ENCODE peak calls at places on chromosomes 7 and 10, in nine cellular contexts. One of them, this sample, is unnamed.

GRCh38 chr7:75776295-75776971 is 4.4 kb upstream of the CCL26 start:
- DNase-seq in H1: no peak
- DNase-seq in mammary epithelial cell: peak
- DNase-seq in hepatocyte: no peak
- DNase-seq in right lobe of liver: no peak
- DNase-seq in fibroblast of lung: peak
- DNase-seq in AG09309: peak
- DNase-seq in colonic mucosa: no peak
- DNase-seq in AG04449: peak
- DNase-seq in this sample: no peak

GRCh38 chr10:30763933-30764332 is 134.4 kb upstream of the LYZL2 start:
- DNase-seq in H1: no peak
- DNase-seq in mammary epithelial cell: no peak
- DNase-seq in hepatocyte: no peak
- DNase-seq in right lobe of liver: no peak
- DNase-seq in fibroblast of lung: no peak
- DNase-seq in AG09309: no peak
- DNase-seq in colonic mucosa: no peak
- DNase-seq in AG04449: no peak
- DNase-seq in this sample: no peak

GRCh38 chr10:94963901-94964300 is 25.4 kb downstream of the CYP2C9 start:
- DNase-seq in H1: peak
- DNase-seq in mammary epithelial cell: peak
- DNase-seq in hepatocyte: peak
- DNase-seq in right lobe of liver: no peak
- DNase-seq in fibroblast of lung: peak
- DNase-seq in AG09309: no peak
- DNase-seq in colonic mucosa: peak
- DNase-seq in AG04449: no peak
- DNase-seq in this sample: no peak

GRCh38 chr10:89158446-89158845 is 48.7 kb downstream of the CH25H start:
- DNase-seq in H1: no peak
- DNase-seq in mammary epithelial cell: peak
- DNase-seq in hepatocyte: no peak
- DNase-seq in right lobe of liver: no peak
- DNase-seq in fibroblast of lung: peak
- DNase-seq in AG09309: peak
- DNase-seq in colonic mucosa: no peak
- DNase-seq in AG04449: peak
- DNase-seq in this sample: no peak

GRCh38 chr7:108132551-108133265 is 2.5 kb upstream of the LAMB4 start:
- DNase-seq in H1: no peak
- DNase-seq in mammary epithelial cell: peak
- DNase-seq in hepatocyte: no peak
- DNase-seq in right lobe of liver: no peak
- DNase-seq in fibroblast of lung: peak
- DNase-seq in AG09309: no peak
- DNase-seq in colonic mucosa: no peak
- DNase-seq in AG04449: no peak
- DNase-seq in this sample: no peak

GRCh38 chr7:41333506-41333905 is 369.4 kb downstream of the INHBA start:
- DNase-seq in H1: no peak
- DNase-seq in mammary epithelial cell: no peak
- DNase-seq in hepatocyte: no peak
- DNase-seq in right lobe of liver: no peak
- DNase-seq in fibroblast of lung: peak
- DNase-seq in AG09309: no peak
- DNase-seq in colonic mucosa: no peak
- DNase-seq in AG04449: peak
- DNase-seq in this sample: no peak

GRCh38 chr7:149717481-149717880 is 55.9 kb downstream of the ZNF467 start:
- DNase-seq in H1: no peak
- DNase-seq in mammary epithelial cell: no peak
- DNase-seq in hepatocyte: no peak
- DNase-seq in right lobe of liver: no peak
- DNase-seq in fibroblast of lung: no peak
- DNase-seq in AG09309: no peak
- DNase-seq in colonic mucosa: no peak
- DNase-seq in AG04449: no peak
- DNase-seq in this sample: no peak

GRCh38 chr10:53536322-53536721 is 763.7 kb upstream of the MBL2 start:
- DNase-seq in H1: no peak
- DNase-seq in mammary epithelial cell: peak
- DNase-seq in hepatocyte: no peak
- DNase-seq in right lobe of liver: no peak
- DNase-seq in fibroblast of lung: no peak
- DNase-seq in AG09309: no peak
- DNase-seq in colonic mucosa: no peak
- DNase-seq in AG04449: no peak
- DNase-seq in this sample: no peak

GRCh38 chr10:61830846-61831273 is 70.6 kb upstream of the ARID5B start:
- DNase-seq in H1: no peak
- DNase-seq in mammary epithelial cell: no peak
- DNase-seq in hepatocyte: no peak
- DNase-seq in right lobe of liver: no peak
- DNase-seq in fibroblast of lung: no peak
- DNase-seq in AG09309: no peak
- DNase-seq in colonic mucosa: no peak
- DNase-seq in AG04449: no peak
- DNase-seq in this sample: no peak

GRCh38 chr10:118365702-118366101 is 23.6 kb upstream of the FAM204A start:
- DNase-seq in H1: no peak
- DNase-seq in mammary epithelial cell: no peak
- DNase-seq in hepatocyte: no peak
- DNase-seq in right lobe of liver: no peak
- DNase-seq in fibroblast of lung: no peak
- DNase-seq in AG09309: no peak
- DNase-seq in colonic mucosa: no peak
- DNase-seq in AG04449: no peak
- DNase-seq in this sample: no peak

GRCh38 chr10:8180756-8181155 is 126.3 kb downstream of the GATA3 start:
- DNase-seq in H1: no peak
- DNase-seq in mammary epithelial cell: no peak
- DNase-seq in hepatocyte: no peak
- DNase-seq in right lobe of liver: no peak
- DNase-seq in fibroblast of lung: no peak
- DNase-seq in AG09309: no peak
- DNase-seq in colonic mucosa: no peak
- DNase-seq in AG04449: no peak
- DNase-seq in this sample: no peak

GRCh38 chr7:150405584-150406310 is 26.6 kb downstream of the ZNF775 start:
- DNase-seq in H1: no peak
- DNase-seq in mammary epithelial cell: no peak
- DNase-seq in hepatocyte: peak
- DNase-seq in right lobe of liver: no peak
- DNase-seq in fibroblast of lung: no peak
- DNase-seq in AG09309: no peak
- DNase-seq in colonic mucosa: peak
- DNase-seq in AG04449: no peak
- DNase-seq in this sample: peak

GRCh38 chr7:7779888-7780287 is 61.5 kb upstream of the RPA3 start:
- DNase-seq in H1: no peak
- DNase-seq in mammary epithelial cell: no peak
- DNase-seq in hepatocyte: no peak
- DNase-seq in right lobe of liver: no peak
- DNase-seq in fibroblast of lung: no peak
- DNase-seq in AG09309: no peak
- DNase-seq in colonic mucosa: no peak
- DNase-seq in AG04449: no peak
- DNase-seq in this sample: no peak

GRCh38 chr10:116845823-116846222 is 3.5 kb upstream of the ENO4 start:
- DNase-seq in H1: no peak
- DNase-seq in mammary epithelial cell: no peak
- DNase-seq in hepatocyte: no peak
- DNase-seq in right lobe of liver: no peak
- DNase-seq in fibroblast of lung: no peak
- DNase-seq in AG09309: no peak
- DNase-seq in colonic mucosa: no peak
- DNase-seq in AG04449: no peak
- DNase-seq in this sample: no peak

GRCh38 chr10:22597142-22597541 is 117.2 kb downstream of the PIP4K2A start:
- DNase-seq in H1: no peak
- DNase-seq in mammary epithelial cell: no peak
- DNase-seq in hepatocyte: no peak
- DNase-seq in right lobe of liver: no peak
- DNase-seq in fibroblast of lung: peak
- DNase-seq in AG09309: no peak
- DNase-seq in colonic mucosa: no peak
- DNase-seq in AG04449: no peak
- DNase-seq in this sample: peak

GRCh38 chr10:12839349-12839927 is 162.1 kb downstream of the CCDC3 start:
- DNase-seq in H1: no peak
- DNase-seq in mammary epithelial cell: no peak
- DNase-seq in hepatocyte: no peak
- DNase-seq in right lobe of liver: no peak
- DNase-seq in fibroblast of lung: no peak
- DNase-seq in AG09309: no peak
- DNase-seq in colonic mucosa: no peak
- DNase-seq in AG04449: no peak
- DNase-seq in this sample: no peak

GRCh38 chr10:12841826-12842225 is 159.7 kb downstream of the CCDC3 start:
- DNase-seq in H1: no peak
- DNase-seq in mammary epithelial cell: no peak
- DNase-seq in hepatocyte: no peak
- DNase-seq in right lobe of liver: peak
- DNase-seq in fibroblast of lung: no peak
- DNase-seq in AG09309: no peak
- DNase-seq in colonic mucosa: no peak
- DNase-seq in AG04449: no peak
- DNase-seq in this sample: peak

GRCh38 chr10:12842310-12842709 is 159.2 kb downstream of the CCDC3 start:
- DNase-seq in H1: no peak
- DNase-seq in mammary epithelial cell: no peak
- DNase-seq in hepatocyte: no peak
- DNase-seq in right lobe of liver: no peak
- DNase-seq in fibroblast of lung: no peak
- DNase-seq in AG09309: no peak
- DNase-seq in colonic mucosa: no peak
- DNase-seq in AG04449: no peak
- DNase-seq in this sample: no peak

GRCh38 chr10:12841426-12841825 is 160.1 kb downstream of the CCDC3 start:
- DNase-seq in H1: no peak
- DNase-seq in mammary epithelial cell: no peak
- DNase-seq in hepatocyte: no peak
- DNase-seq in right lobe of liver: no peak
- DNase-seq in fibroblast of lung: no peak
- DNase-seq in AG09309: no peak
- DNase-seq in colonic mucosa: no peak
- DNase-seq in AG04449: no peak
- DNase-seq in this sample: no peak

GRCh38 chr10:12839941-12840611 is 161.4 kb downstream of the CCDC3 start:
- DNase-seq in H1: no peak
- DNase-seq in mammary epithelial cell: no peak
- DNase-seq in hepatocyte: no peak
- DNase-seq in right lobe of liver: no peak
- DNase-seq in fibroblast of lung: peak
- DNase-seq in AG09309: no peak
- DNase-seq in colonic mucosa: no peak
- DNase-seq in AG04449: no peak
- DNase-seq in this sample: no peak
- H3K4me3 ChIP-seq in H1: no peak
- H3K4me3 ChIP-seq in mammary epithelial cell: no peak
- H3K4me3 ChIP-seq in hepatocyte: no peak
- H3K4me3 ChIP-seq in right lobe of liver: no peak
- H3K4me3 ChIP-seq in fibroblast of lung: no peak
- H3K4me3 ChIP-seq in AG09309: no peak
- H3K4me3 ChIP-seq in colonic mucosa: no peak
- H3K4me3 ChIP-seq in AG04449: no peak
- H3K4me3 ChIP-seq in this sample: no peak

GRCh38 chr7:143974457-143974856 is 19.8 kb downstream of the OR2F1 start:
- DNase-seq in H1: no peak
- DNase-seq in mammary epithelial cell: peak
- DNase-seq in hepatocyte: peak
- DNase-seq in right lobe of liver: no peak
- DNase-seq in fibroblast of lung: no peak
- DNase-seq in AG09309: peak
- DNase-seq in colonic mucosa: peak
- DNase-seq in AG04449: no peak
- DNase-seq in this sample: no peak
- H3K4me3 ChIP-seq in H1: no peak
- H3K4me3 ChIP-seq in mammary epithelial cell: no peak
- H3K4me3 ChIP-seq in hepatocyte: no peak
- H3K4me3 ChIP-seq in right lobe of liver: no peak
- H3K4me3 ChIP-seq in fibroblast of lung: no peak
- H3K4me3 ChIP-seq in AG09309: no peak
- H3K4me3 ChIP-seq in colonic mucosa: no peak
- H3K4me3 ChIP-seq in AG04449: no peak
- H3K4me3 ChIP-seq in this sample: no peak

GRCh38 chr7:44063894-44064651 is 1.3 kb downstream of the PGAM2 start:
- DNase-seq in H1: no peak
- DNase-seq in mammary epithelial cell: no peak
- DNase-seq in hepatocyte: no peak
- DNase-seq in right lobe of liver: peak
- DNase-seq in fibroblast of lung: no peak
- DNase-seq in AG09309: no peak
- DNase-seq in colonic mucosa: no peak
- DNase-seq in AG04449: no peak
- DNase-seq in this sample: peak

GRCh38 chr7:44066111-44066460 is 719 bp upstream of the PGAM2 start:
- DNase-seq in H1: no peak
- DNase-seq in mammary epithelial cell: no peak
- DNase-seq in hepatocyte: no peak
- DNase-seq in right lobe of liver: peak
- DNase-seq in fibroblast of lung: no peak
- DNase-seq in AG09309: no peak
- DNase-seq in colonic mucosa: no peak
- DNase-seq in AG04449: no peak
- DNase-seq in this sample: no peak

GRCh38 chr7:44065431-44066110 is at the start of gene PGAM2:
- DNase-seq in H1: no peak
- DNase-seq in mammary epithelial cell: no peak
- DNase-seq in hepatocyte: no peak
- DNase-seq in right lobe of liver: peak
- DNase-seq in fibroblast of lung: no peak
- DNase-seq in AG09309: no peak
- DNase-seq in colonic mucosa: no peak
- DNase-seq in AG04449: no peak
- DNase-seq in this sample: peak

GRCh38 chr7:44063547-44063893 is 1.8 kb downstream of the PGAM2 start:
- DNase-seq in H1: no peak
- DNase-seq in mammary epithelial cell: no peak
- DNase-seq in hepatocyte: no peak
- DNase-seq in right lobe of liver: no peak
- DNase-seq in fibroblast of lung: no peak
- DNase-seq in AG09309: no peak
- DNase-seq in colonic mucosa: no peak
- DNase-seq in AG04449: no peak
- DNase-seq in this sample: no peak

GRCh38 chr7:44064791-44065430 is 456 bp downstream of the PGAM2 start:
- DNase-seq in H1: no peak
- DNase-seq in mammary epithelial cell: no peak
- DNase-seq in hepatocyte: no peak
- DNase-seq in right lobe of liver: peak
- DNase-seq in fibroblast of lung: no peak
- DNase-seq in AG09309: no peak
- DNase-seq in colonic mucosa: no peak
- DNase-seq in AG04449: no peak
- DNase-seq in this sample: peak
- H3K4me3 ChIP-seq in H1: peak
- H3K4me3 ChIP-seq in mammary epithelial cell: no peak
- H3K4me3 ChIP-seq in hepatocyte: no peak
- H3K4me3 ChIP-seq in right lobe of liver: no peak
- H3K4me3 ChIP-seq in fibroblast of lung: no peak
- H3K4me3 ChIP-seq in AG09309: no peak
- H3K4me3 ChIP-seq in colonic mucosa: no peak
- H3K4me3 ChIP-seq in AG04449: no peak
- H3K4me3 ChIP-seq in this sample: no peak

GRCh38 chr10:132036153-132036886 is 29.4 kb upstream of the JAKMIP3 start:
- DNase-seq in H1: peak
- DNase-seq in mammary epithelial cell: peak
- DNase-seq in hepatocyte: peak
- DNase-seq in right lobe of liver: no peak
- DNase-seq in fibroblast of lung: peak
- DNase-seq in AG09309: no peak
- DNase-seq in colonic mucosa: no peak
- DNase-seq in AG04449: no peak
- DNase-seq in this sample: no peak
- H3K4me3 ChIP-seq in H1: peak
- H3K4me3 ChIP-seq in mammary epithelial cell: peak
- H3K4me3 ChIP-seq in hepatocyte: peak
- H3K4me3 ChIP-seq in right lobe of liver: peak
- H3K4me3 ChIP-seq in fibroblast of lung: no peak
- H3K4me3 ChIP-seq in AG09309: peak
- H3K4me3 ChIP-seq in colonic mucosa: peak
- H3K4me3 ChIP-seq in AG04449: peak
- H3K4me3 ChIP-seq in this sample: no peak

This sample was measured in Peyer's patch.